ENCODE peak calls at places on chromosomes 12 and 14, in six cellular contexts. One of them, this sample, is unnamed.

GRCh38 chr14:92659765-92660561 is 88.5 kb downstream of the LGMN start:
- DNase-seq in A549: no peak
- DNase-seq in endothelial cell of umbilical vein: no peak
- DNase-seq in H1: no peak
- DNase-seq in HepG2: no peak
- DNase-seq in K562: no peak
- DNase-seq in this sample: no peak

GRCh38 chr14:104955396-104955770 is 22.8 kb downstream of the AHNAK2 start:
- DNase-seq in A549: no peak
- DNase-seq in endothelial cell of umbilical vein: no peak
- DNase-seq in H1: no peak
- DNase-seq in HepG2: no peak
- DNase-seq in K562: no peak
- DNase-seq in this sample: no peak

GRCh38 chr12:51389302-51389999 is 1.8 kb downstream of the GALNT6 start:
- DNase-seq in A549: no peak
- DNase-seq in endothelial cell of umbilical vein: no peak
- DNase-seq in H1: no peak
- DNase-seq in HepG2: no peak
- DNase-seq in K562: peak; percentile 72
- DNase-seq in this sample: no peak

GRCh38 chr14:48937796-48938195 is 648.4 kb downstream of the RPS29 start:
- DNase-seq in A549: no peak
- DNase-seq in endothelial cell of umbilical vein: peak; percentile 4
- DNase-seq in H1: no peak
- DNase-seq in HepG2: no peak
- DNase-seq in K562: no peak
- DNase-seq in this sample: no peak

GRCh38 chr12:55966408-55967281 is at the start of gene CDK2:
- DNase-seq in A549: peak; percentile 92
- DNase-seq in endothelial cell of umbilical vein: peak; percentile 89
- DNase-seq in H1: no peak
- DNase-seq in HepG2: peak; percentile 76
- DNase-seq in K562: peak; percentile 98
- DNase-seq in this sample: peak; percentile 97

GRCh38 chr14:52259452-52259851 is 8.0 kb upstream of the PTGDR start:
- DNase-seq in A549: no peak
- DNase-seq in endothelial cell of umbilical vein: no peak
- DNase-seq in H1: no peak
- DNase-seq in HepG2: no peak
- DNase-seq in K562: no peak
- DNase-seq in this sample: no peak

GRCh38 chr12:25929096-25929637 is 29.3 kb upstream of the RASSF8 start:
- DNase-seq in A549: no peak
- DNase-seq in endothelial cell of umbilical vein: no peak
- DNase-seq in H1: no peak
- DNase-seq in HepG2: no peak
- DNase-seq in K562: no peak
- DNase-seq in this sample: no peak

GRCh38 chr12:131137836-131138637 is 184.3 kb downstream of the ADGRD1 start:
- DNase-seq in A549: peak; percentile 73
- DNase-seq in endothelial cell of umbilical vein: no peak
- DNase-seq in H1: no peak
- DNase-seq in HepG2: no peak
- DNase-seq in K562: peak; percentile 23
- DNase-seq in this sample: no peak

GRCh38 chr12:125076103-125076502 is 10.9 kb downstream of the AACS start:
- DNase-seq in A549: no peak
- DNase-seq in endothelial cell of umbilical vein: no peak
- DNase-seq in H1: no peak
- DNase-seq in HepG2: no peak
- DNase-seq in K562: no peak
- DNase-seq in this sample: no peak

GRCh38 chr12:118777550-118777949 is 203.8 kb upstream of the SRRM4 start:
- DNase-seq in A549: no peak
- DNase-seq in endothelial cell of umbilical vein: no peak
- DNase-seq in H1: no peak
- DNase-seq in HepG2: no peak
- DNase-seq in K562: no peak
- DNase-seq in this sample: no peak

GRCh38 chr14:68964300-68965093 is 14.6 kb downstream of the ACTN1 start:
- DNase-seq in A549: no peak
- DNase-seq in endothelial cell of umbilical vein: no peak
- DNase-seq in H1: no peak
- DNase-seq in HepG2: no peak
- DNase-seq in K562: no peak
- DNase-seq in this sample: no peak

GRCh38 chr12:69355363-69356035 is 4.0 kb upstream of the YEATS4 start:
- DNase-seq in A549: no peak
- DNase-seq in endothelial cell of umbilical vein: no peak
- DNase-seq in H1: no peak
- DNase-seq in HepG2: no peak
- DNase-seq in K562: no peak
- DNase-seq in this sample: no peak

GRCh38 chr14:74289801-74290200 is 12.9 kb downstream of the ABCD4 start:
- DNase-seq in A549: no peak
- DNase-seq in endothelial cell of umbilical vein: no peak
- DNase-seq in H1: no peak
- DNase-seq in HepG2: no peak
- DNase-seq in K562: no peak
- DNase-seq in this sample: no peak

GRCh38 chr14:54550514-54550913 is 16.4 kb upstream of the SAMD4A start:
- DNase-seq in A549: no peak
- DNase-seq in endothelial cell of umbilical vein: no peak
- DNase-seq in H1: no peak
- DNase-seq in HepG2: no peak
- DNase-seq in K562: no peak
- DNase-seq in this sample: no peak

GRCh38 chr14:92670967-92671366 is 77.5 kb downstream of the LGMN start:
- DNase-seq in A549: no peak
- DNase-seq in endothelial cell of umbilical vein: no peak
- DNase-seq in H1: no peak
- DNase-seq in HepG2: no peak
- DNase-seq in K562: no peak
- DNase-seq in this sample: no peak

GRCh38 chr12:57452937-57453509 is 2.1 kb upstream of the INHBE start:
- DNase-seq in A549: peak; percentile 65
- DNase-seq in endothelial cell of umbilical vein: peak; percentile 75
- DNase-seq in H1: no peak
- DNase-seq in HepG2: peak; percentile 73
- DNase-seq in K562: peak; percentile 70
- DNase-seq in this sample: peak; percentile 94

GRCh38 chr12:57983150-57983857 is 41.9 kb downstream of the ATP23 start:
- DNase-seq in A549: no peak
- DNase-seq in endothelial cell of umbilical vein: peak; percentile 72
- DNase-seq in H1: no peak
- DNase-seq in HepG2: peak; percentile 12
- DNase-seq in K562: no peak
- DNase-seq in this sample: peak; percentile 42

GRCh38 chr14:61188196-61188595 is 92.9 kb downstream of the TMEM30B start:
- DNase-seq in A549: peak; percentile 43
- DNase-seq in endothelial cell of umbilical vein: peak; percentile 21
- DNase-seq in H1: no peak
- DNase-seq in HepG2: no peak
- DNase-seq in K562: no peak
- DNase-seq in this sample: peak; percentile 80

GRCh38 chr12:58029260-58029659 is 87.9 kb downstream of the ATP23 start:
- DNase-seq in A549: no peak
- DNase-seq in endothelial cell of umbilical vein: no peak
- DNase-seq in H1: no peak
- DNase-seq in HepG2: no peak
- DNase-seq in K562: no peak
- DNase-seq in this sample: no peak

GRCh38 chr14:100019156-100019882 is 45.9 kb upstream of the EVL start:
- DNase-seq in A549: peak; percentile 29
- DNase-seq in endothelial cell of umbilical vein: no peak
- DNase-seq in H1: no peak
- DNase-seq in HepG2: peak; percentile 84
- DNase-seq in K562: no peak
- DNase-seq in this sample: no peak

DNA sequence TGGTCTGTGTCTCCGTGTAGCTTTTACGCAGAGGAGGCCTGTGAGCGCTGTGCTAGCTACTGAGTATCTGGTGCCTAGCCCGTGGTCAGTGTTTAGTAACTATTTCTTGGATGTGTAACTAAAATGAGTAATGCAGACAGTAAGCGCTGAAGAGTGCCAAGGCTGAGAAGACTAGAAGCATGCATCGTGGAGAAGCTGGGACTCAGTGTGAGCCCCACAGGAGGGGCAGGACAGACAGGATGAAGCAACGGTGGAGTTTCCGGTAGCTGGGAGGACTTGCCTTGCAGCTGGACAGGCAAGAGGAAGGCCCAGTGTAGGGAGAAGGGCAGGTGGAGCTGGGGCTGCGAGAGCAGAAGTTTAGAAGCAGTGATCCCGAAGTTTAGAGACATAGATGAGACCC is 233.4 kb upstream of the FKBP4 start:
- DNase-seq in A549: no peak
- DNase-seq in endothelial cell of umbilical vein: no peak
- DNase-seq in H1: no peak
- DNase-seq in HepG2: no peak
- DNase-seq in K562: no peak
- DNase-seq in this sample: no peak
- TF ChIP-seq JUN in A549: no peak
- TF ChIP-seq JUN in endothelial cell of umbilical vein: no peak
- TF ChIP-seq JUN in H1: no peak
- TF ChIP-seq JUN in HepG2: no peak
- TF ChIP-seq JUN in K562: no peak
- TF ChIP-seq JUN in this sample: no peak

DNA sequence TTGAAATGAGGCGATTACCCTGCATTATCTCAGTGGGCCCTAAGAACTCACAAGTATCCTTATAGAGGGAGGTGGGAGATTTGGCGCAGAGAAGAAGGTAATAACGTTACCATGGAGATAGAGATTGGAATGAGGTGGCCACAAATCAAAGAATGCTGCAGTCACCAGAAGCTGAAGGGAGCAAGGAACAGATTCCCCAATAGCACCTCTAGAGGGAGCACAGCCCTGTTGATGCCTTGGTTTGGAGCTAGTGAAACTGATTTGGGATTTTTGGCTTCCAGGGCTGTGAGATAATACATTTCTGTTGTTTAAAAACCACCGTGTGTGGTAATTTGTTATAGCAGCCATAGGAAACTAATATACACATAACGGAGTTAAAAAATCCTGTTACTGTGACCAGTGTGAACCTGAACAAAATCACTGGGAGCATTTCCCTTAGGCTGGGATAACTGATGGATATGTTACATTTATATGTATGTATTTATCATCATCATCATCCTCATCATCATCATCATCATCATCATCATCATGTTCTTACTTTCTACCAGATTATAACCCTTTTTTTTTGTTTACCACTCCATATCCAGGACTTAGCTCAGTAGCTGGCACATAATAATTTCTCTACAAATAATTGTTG is 100.3 kb downstream of the LIN7A start:
- DNase-seq in A549: peak; percentile 6
- DNase-seq in endothelial cell of umbilical vein: peak; percentile 36
- DNase-seq in H1: peak; percentile 34
- DNase-seq in HepG2: peak; percentile 61
- DNase-seq in K562: no peak
- DNase-seq in this sample: peak; percentile 48
- TF ChIP-seq JUN in A549: no peak
- TF ChIP-seq JUN in endothelial cell of umbilical vein: no peak
- TF ChIP-seq JUN in H1: no peak
- TF ChIP-seq JUN in HepG2: no peak
- TF ChIP-seq JUN in K562: no peak
- TF ChIP-seq JUN in this sample: no peak

GRCh38 chr12:16027012-16027411 is 115.9 kb downstream of the DERA start:
- DNase-seq in A549: no peak
- DNase-seq in endothelial cell of umbilical vein: no peak
- DNase-seq in H1: no peak
- DNase-seq in HepG2: no peak
- DNase-seq in K562: no peak
- DNase-seq in this sample: no peak
- TF ChIP-seq JUN in A549: no peak
- TF ChIP-seq JUN in endothelial cell of umbilical vein: no peak
- TF ChIP-seq JUN in H1: no peak
- TF ChIP-seq JUN in HepG2: no peak
- TF ChIP-seq JUN in K562: no peak
- TF ChIP-seq JUN in this sample: no peak

GRCh38 chr14:67436006-67436866 is 24.3 kb upstream of the PLEK2 start:
- DNase-seq in A549: no peak
- DNase-seq in endothelial cell of umbilical vein: no peak
- DNase-seq in H1: no peak
- DNase-seq in HepG2: peak; percentile 16
- DNase-seq in K562: no peak
- DNase-seq in this sample: no peak
- TF ChIP-seq JUN in A549: no peak
- TF ChIP-seq JUN in endothelial cell of umbilical vein: no peak
- TF ChIP-seq JUN in H1: no peak
- TF ChIP-seq JUN in HepG2: no peak
- TF ChIP-seq JUN in K562: no peak
- TF ChIP-seq JUN in this sample: no peak